ENCODE peak calls at places on chromosomes 4 and X, in four cellular contexts. One of them, this sample, is unnamed.

GRCh38 chr4:185210102-185210981 is 944 bp downstream of the SNX25 start:
- DNase-seq in BJ: no peak
- DNase-seq in Peyer's patch: peak
- DNase-seq in GM23248: peak
- DNase-seq in this sample: peak

GRCh38 chr4:176767183-176767582 is 25.5 kb downstream of the VEGFC start:
- DNase-seq in Peyer's patch: no peak
- DNase-seq in BJ: no peak
- DNase-seq in GM23248: peak
- DNase-seq in this sample: no peak

GRCh38 chr4:151340751-151341385 is 15.5 kb upstream of the SH3D19 start:
- DNase-seq in BJ: no peak
- DNase-seq in GM23248: no peak
- DNase-seq in Peyer's patch: no peak
- DNase-seq in this sample: no peak

GRCh38 chrX:115909017-115909416 is 261.5 kb upstream of the AGTR2 start:
- DNase-seq in BJ: no peak
- DNase-seq in Peyer's patch: no peak
- DNase-seq in GM23248: no peak
- DNase-seq in this sample: no peak

GRCh38 chrX:68112321-68112720 is 321.0 kb downstream of the OPHN1 start:
- DNase-seq in GM23248: no peak
- DNase-seq in BJ: no peak
- DNase-seq in Peyer's patch: no peak
- DNase-seq in this sample: no peak

GRCh38 chr4:121421594-121421993 is 40.8 kb upstream of the QRFPR start:
- DNase-seq in Peyer's patch: no peak
- DNase-seq in GM23248: peak
- DNase-seq in BJ: no peak
- DNase-seq in this sample: no peak

GRCh38 chrX:72123471-72124185 is 8.1 kb downstream of the RTL5 start:
- DNase-seq in Peyer's patch: no peak
- DNase-seq in BJ: no peak
- DNase-seq in GM23248: peak
- DNase-seq in this sample: no peak

GRCh38 chr4:46016306-46016705 is 107.5 kb downstream of the GABRG1 start:
- DNase-seq in BJ: no peak
- DNase-seq in GM23248: no peak
- DNase-seq in Peyer's patch: no peak
- DNase-seq in this sample: no peak

GRCh38 chr4:92251711-92252110 is 52.1 kb upstream of the GRID2 start:
- DNase-seq in BJ: no peak
- DNase-seq in Peyer's patch: no peak
- DNase-seq in GM23248: no peak
- DNase-seq in this sample: no peak

GRCh38 chr4:48756689-48757220 is 23.3 kb downstream of the FRYL start:
- DNase-seq in BJ: no peak
- DNase-seq in GM23248: peak
- DNase-seq in Peyer's patch: no peak
- DNase-seq in this sample: no peak

GRCh38 chr4:41346306-41347061 is 89.8 kb downstream of the UCHL1 start:
- DNase-seq in GM23248: peak
- DNase-seq in BJ: peak
- DNase-seq in Peyer's patch: no peak
- DNase-seq in this sample: no peak

GRCh38 chr4:125904802-125905201 is 590.0 kb downstream of the FAT4 start:
- DNase-seq in GM23248: no peak
- DNase-seq in BJ: no peak
- DNase-seq in Peyer's patch: no peak
- DNase-seq in this sample: no peak

GRCh38 chr4:25863347-25863784 is 578 bp upstream of the SEL1L3 start:
- DNase-seq in Peyer's patch: peak
- DNase-seq in GM23248: no peak
- DNase-seq in BJ: no peak
- DNase-seq in this sample: no peak

GRCh38 chr4:152806492-152807125 is 26.9 kb downstream of the ARFIP1 start:
- DNase-seq in BJ: no peak
- DNase-seq in Peyer's patch: no peak
- DNase-seq in GM23248: no peak
- DNase-seq in this sample: no peak

GRCh38 chrX:11143931-11144678 is 33.0 kb downstream of the HCCS start:
- DNase-seq in Peyer's patch: no peak
- DNase-seq in GM23248: peak
- DNase-seq in BJ: no peak
- DNase-seq in this sample: peak

GRCh38 chr4:18847276-18847890 is 825.8 kb upstream of the LCORL start:
- DNase-seq in BJ: no peak
- DNase-seq in Peyer's patch: no peak
- DNase-seq in GM23248: no peak
- DNase-seq in this sample: no peak

GRCh38 chr4:113052379-113052951 is 3.0 kb downstream of the ANK2 start:
- DNase-seq in GM23248: peak
- DNase-seq in BJ: no peak
- DNase-seq in Peyer's patch: no peak
- DNase-seq in this sample: no peak

GRCh38 chr4:27702710-27703431 is 842.2 kb downstream of the STIM2 start:
- DNase-seq in Peyer's patch: no peak
- DNase-seq in GM23248: peak
- DNase-seq in BJ: no peak
- DNase-seq in this sample: no peak

GRCh38 chr4:15077969-15078368 is 75.7 kb downstream of the CPEB2 start:
- DNase-seq in Peyer's patch: no peak
- DNase-seq in BJ: no peak
- DNase-seq in GM23248: peak
- DNase-seq in this sample: no peak

GRCh38 chr4:26731342-26731741 is 129.3 kb upstream of the STIM2 start:
- DNase-seq in GM23248: peak
- DNase-seq in BJ: no peak
- DNase-seq in Peyer's patch: no peak
- DNase-seq in this sample: no peak

GRCh38 chr4:62543002-62543401 is 1342.9 kb downstream of the ADGRL3 start:
- DNase-seq in GM23248: no peak
- DNase-seq in BJ: no peak
- DNase-seq in Peyer's patch: no peak
- DNase-seq in this sample: no peak

GRCh38 chr4:110622841-110623709 is at the start of gene PITX2:
- DNase-seq in BJ: peak
- DNase-seq in GM23248: peak
- DNase-seq in Peyer's patch: peak
- DNase-seq in this sample: no peak

GRCh38 chr4:110621839-110622751 is 782 bp downstream of the PITX2 start:
- DNase-seq in BJ: no peak
- DNase-seq in Peyer's patch: peak
- DNase-seq in GM23248: no peak
- DNase-seq in this sample: no peak

GRCh38 chr4:110624904-110625494 is 2.1 kb upstream of the PITX2 start:
- DNase-seq in GM23248: no peak
- DNase-seq in BJ: no peak
- DNase-seq in Peyer's patch: no peak
- DNase-seq in this sample: no peak

GRCh38 chr4:110624016-110624770 is 1.3 kb upstream of the PITX2 start:
- DNase-seq in Peyer's patch: no peak
- DNase-seq in GM23248: no peak
- DNase-seq in BJ: no peak
- DNase-seq in this sample: no peak

GRCh38 chr4:110623710-110624015 is 786 bp upstream of the PITX2 start:
- DNase-seq in BJ: no peak
- DNase-seq in GM23248: no peak
- DNase-seq in Peyer's patch: no peak
- DNase-seq in this sample: no peak
- H3K4me3 ChIP-seq in BJ: no peak
- H3K4me3 ChIP-seq in GM23248: no peak
- H3K4me3 ChIP-seq in Peyer's patch: no peak
- H3K4me3 ChIP-seq in this sample: no peak

GRCh38 chr4:6663596-6664393 is 23.3 kb downstream of the MRFAP1 start:
- DNase-seq in BJ: no peak
- DNase-seq in GM23248: peak
- DNase-seq in Peyer's patch: no peak
- DNase-seq in this sample: no peak
- H3K4me3 ChIP-seq in BJ: peak
- H3K4me3 ChIP-seq in GM23248: peak
- H3K4me3 ChIP-seq in Peyer's patch: peak
- H3K4me3 ChIP-seq in this sample: no peak

GRCh38 chrX:31356501-31357263 is 284.8 kb upstream of the FTHL17 start:
- DNase-seq in BJ: no peak
- DNase-seq in Peyer's patch: no peak
- DNase-seq in GM23248: no peak
- DNase-seq in this sample: no peak
- H3K4me3 ChIP-seq in BJ: no peak
- H3K4me3 ChIP-seq in Peyer's patch: no peak
- H3K4me3 ChIP-seq in GM23248: no peak
- H3K4me3 ChIP-seq in this sample: no peak

DNA sequence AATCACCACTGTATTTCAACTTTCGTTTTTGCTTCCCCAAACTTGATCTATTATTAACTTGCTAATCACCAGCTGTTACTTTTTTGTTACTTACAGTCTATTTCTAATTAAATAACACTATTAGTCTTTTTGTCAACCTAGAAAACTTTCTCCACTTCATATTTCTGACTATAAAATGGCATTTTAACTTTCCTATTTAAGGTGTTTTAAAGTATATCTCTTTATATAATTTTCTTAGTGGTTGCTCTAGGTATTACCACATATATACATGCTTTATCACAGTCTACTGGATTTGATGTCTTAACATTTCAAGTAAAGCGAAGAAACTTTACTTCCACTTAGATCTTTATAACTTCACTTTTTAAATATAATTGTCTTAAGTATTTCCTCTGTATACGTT is 421.2 kb downstream of the DCAF12L2 start:
- DNase-seq in BJ: no peak
- DNase-seq in Peyer's patch: no peak
- DNase-seq in GM23248: no peak
- DNase-seq in this sample: no peak
- H3K4me3 ChIP-seq in BJ: no peak
- H3K4me3 ChIP-seq in Peyer's patch: no peak
- H3K4me3 ChIP-seq in GM23248: no peak
- H3K4me3 ChIP-seq in this sample: no peak

GRCh38 chrX:124348152-124348551 is 1.8 kb downstream of the SH2D1A start:
- DNase-seq in BJ: no peak
- DNase-seq in Peyer's patch: no peak
- DNase-seq in GM23248: no peak
- DNase-seq in this sample: no peak
- H3K4me3 ChIP-seq in BJ: no peak
- H3K4me3 ChIP-seq in Peyer's patch: no peak
- H3K4me3 ChIP-seq in GM23248: no peak
- H3K4me3 ChIP-seq in this sample: peak

GRCh38 chrX:54413753-54414152 is 26.5 kb upstream of the TSR2 start:
- DNase-seq in Peyer's patch: no peak
- DNase-seq in GM23248: peak
- DNase-seq in BJ: no peak
- DNase-seq in this sample: no peak

GRCh38 chrX:54411732-54412131 is 28.5 kb upstream of the TSR2 start:
- DNase-seq in BJ: no peak
- DNase-seq in GM23248: no peak
- DNase-seq in Peyer's patch: no peak
- DNase-seq in this sample: no peak

GRCh38 chrX:54419559-54420302 is 20.5 kb upstream of the TSR2 start:
- DNase-seq in GM23248: no peak
- DNase-seq in BJ: no peak
- DNase-seq in Peyer's patch: no peak
- DNase-seq in this sample: no peak

GRCh38 chrX:54416965-54417364 is 23.2 kb upstream of the TSR2 start:
- DNase-seq in Peyer's patch: no peak
- DNase-seq in BJ: no peak
- DNase-seq in GM23248: no peak
- DNase-seq in this sample: no peak

DNA sequence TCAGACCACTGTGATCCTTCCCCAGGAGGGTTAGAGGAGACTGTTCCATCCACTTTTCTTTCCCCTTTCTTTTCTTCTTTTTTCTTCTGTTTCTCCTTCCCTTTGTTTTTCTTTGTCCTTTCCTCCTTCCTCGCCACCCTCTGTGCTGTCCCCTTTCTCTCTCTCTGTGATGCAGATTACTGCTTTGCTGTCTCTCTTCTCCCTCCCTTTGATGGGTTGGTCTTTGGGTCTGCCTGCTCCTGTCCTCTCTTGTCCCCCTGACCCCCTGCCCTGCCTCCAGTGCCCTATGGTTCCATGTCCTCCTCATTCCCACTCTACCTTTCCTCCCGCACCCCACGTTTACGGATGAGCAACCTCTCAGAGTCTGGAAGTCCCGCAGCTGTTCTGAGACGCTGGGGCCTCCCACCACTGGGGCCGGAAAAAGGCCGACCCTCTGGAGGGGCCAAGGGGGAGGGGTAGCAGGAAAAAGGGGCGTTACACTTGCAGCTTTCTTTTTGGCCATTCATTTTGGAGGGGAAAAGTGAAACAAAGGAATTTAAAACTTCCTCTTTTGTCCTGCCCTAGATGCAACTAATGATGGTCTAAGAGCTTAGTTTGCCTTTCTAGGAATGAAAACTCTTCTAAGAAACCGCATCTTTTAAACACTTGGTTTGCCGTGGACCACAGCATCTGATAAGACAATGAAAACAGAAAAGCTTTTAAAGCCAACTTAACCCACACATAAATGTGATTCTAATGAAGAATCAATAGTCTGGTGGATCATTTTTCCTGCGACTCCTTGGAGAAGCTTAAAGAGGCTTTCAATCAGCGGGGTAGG is 24.5 kb upstream of the TSR2 start:
- DNase-seq in GM23248: no peak
- DNase-seq in Peyer's patch: no peak
- DNase-seq in BJ: no peak
- DNase-seq in this sample: no peak
- H3K4me3 ChIP-seq in GM23248: no peak
- H3K4me3 ChIP-seq in Peyer's patch: no peak
- H3K4me3 ChIP-seq in BJ: no peak
- H3K4me3 ChIP-seq in this sample: no peak

DNA sequence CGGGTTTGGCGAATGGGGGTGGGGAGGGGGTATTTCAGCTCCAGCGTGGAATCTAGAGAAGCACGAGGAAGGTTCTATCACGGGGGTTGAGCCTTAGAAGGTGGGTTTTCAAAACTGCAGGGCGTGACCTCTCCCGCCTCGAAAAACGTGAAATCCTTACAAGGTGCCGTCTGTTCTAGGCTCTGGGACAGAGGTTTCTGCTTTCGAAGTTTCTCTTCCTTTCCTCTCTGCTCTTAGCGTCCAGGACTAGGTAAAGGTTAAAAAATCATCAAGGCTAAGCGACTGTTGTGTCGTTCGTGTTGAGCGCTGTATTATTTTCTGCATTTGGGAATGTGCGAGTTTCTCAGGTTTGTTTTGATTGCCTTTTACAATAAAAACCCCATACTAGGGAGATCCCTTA is 1.1 kb downstream of the FHL1 start:
- DNase-seq in GM23248: no peak
- DNase-seq in BJ: no peak
- DNase-seq in Peyer's patch: no peak
- DNase-seq in this sample: no peak
- H3K4me3 ChIP-seq in GM23248: peak
- H3K4me3 ChIP-seq in BJ: peak
- H3K4me3 ChIP-seq in Peyer's patch: peak
- H3K4me3 ChIP-seq in this sample: no peak

This sample was measured in CD8-positive, alpha-beta memory T cell.